ENCODE peak calls at places on chromosomes 11 and 22, in six cellular contexts. Q is stimulated activated CD4-positive, alpha-beta T cell treated with anti-CD3 and anti-CD28 coated beads, TNF-alpha, amount 100 ng/mL, for 4 hours; V is Right ventricle myocardium superior; X is H9; S is HTR-8/SVneo; P is dorsolateral prefrontal cortex. B is an unnamed sample.

GRCh38 chr11:4063348-4063747 is 31.3 kb upstream of the RRM1 start:
- DNase-seq in Q (no peak), V (no peak), X (no peak), S (no peak), P (no peak), B (no peak)

GRCh38 chr11:133829566-133829965 is 15.7 kb downstream of the SPATA19 start:
- DNase-seq in Q (no peak), V (no peak), X (no peak), S (no peak), P (no peak), B (no peak)

GRCh38 chr11:41497974-41498373 is 38.5 kb upstream of the LRRC4C start:
- DNase-seq in Q (no peak), V (no peak), X (peak), S (no peak), P (no peak), B (no peak)

GRCh38 chr11:86610559-86611341 is 61.7 kb downstream of the ME3 start:
- DNase-seq in Q (no peak), V (no peak), X (peak), S (no peak), P (no peak), B (no peak)

GRCh38 chr11:2994336-2994730 is 2.2 kb upstream of the NAP1L4 start:
- DNase-seq in Q (no peak), V (no peak), X (no peak), S (no peak), P (no peak), B (peak)

GRCh38 chr11:44621140-44621681 is 55.7 kb downstream of the CD82 start:
- DNase-seq in Q (no peak), V (peak), X (peak), S (peak), P (peak), B (peak)

GRCh38 chr11:62508336-62509058 is 38.1 kb downstream of the AHNAK start:
- DNase-seq in Q (no peak), V (peak), X (peak), S (no peak), P (peak), B (peak)

GRCh38 chr11:96130061-96130460 is 206.2 kb upstream of the MTMR2 start:
- DNase-seq in Q (no peak), V (no peak), X (no peak), S (no peak), P (no peak), B (no peak)

GRCh38 chr22:45242778-45243191 is 2.1 kb upstream of the KIAA0930 start:
- DNase-seq in Q (no peak), V (no peak), X (no peak), S (no peak), P (no peak), B (no peak)

GRCh38 chr11:44174846-44175245 is 79.4 kb downstream of the EXT2 start:
- DNase-seq in Q (no peak), V (no peak), X (no peak), S (no peak), P (no peak), B (no peak)

GRCh38 chr11:68002943-68003845 is 703 bp downstream of the UNC93B1 start:
- DNase-seq in Q (peak), V (peak), X (peak), S (no peak), P (no peak), B (peak)

GRCh38 chr11:3137486-3138177 is 27.5 kb downstream of the OSBPL5 start:
- DNase-seq in Q (no peak), V (peak), X (no peak), S (no peak), P (peak), B (no peak)

GRCh38 chr22:43185860-43186261 is 1.1 kb downstream of the TTLL12 start:
- DNase-seq in Q (no peak), V (peak), X (no peak), S (peak), P (no peak), B (no peak)

GRCh38 chr11:57513911-57514537 is 1.5 kb downstream of the SLC43A1 start:
- DNase-seq in Q (no peak), V (peak), X (peak), S (no peak), P (no peak), B (no peak)

GRCh38 chr11:123188508-123189165 is 6.4 kb downstream of the CLMP start:
- DNase-seq in Q (no peak), V (no peak), X (no peak), S (no peak), P (no peak), B (no peak)

GRCh38 chr11:62105611-62106245 is 18.1 kb upstream of the INCENP start:
- DNase-seq in Q (no peak), V (no peak), X (no peak), S (no peak), P (no peak), B (no peak)

GRCh38 chr11:10551845-10552352 is 10.9 kb upstream of the RNF141 start:
- DNase-seq in Q (no peak), V (no peak), X (no peak), S (no peak), P (no peak), B (no peak)

GRCh38 chr11:33703771-33704170 is 3.1 kb upstream of the C11orf91 start:
- DNase-seq in Q (no peak), V (no peak), X (no peak), S (no peak), P (no peak), B (no peak)

GRCh38 chr11:131696584-131697120 is 326.2 kb downstream of the NTM start:
- DNase-seq in Q (no peak), V (no peak), X (no peak), S (no peak), P (no peak), B (no peak)

B was measured in suprapubic skin.